ENCODE peak calls at places on chromosomes 6 and 20, in six cellular contexts. Z, A, R, V, X and L are unnamed samples. For H3K4me1, the result is how much of the 10 kb centered on the place peaks cover.

GRCh38 chr6:158803733-158804143 is 15.4 kb downstream of the EZR start:
- DNase-seq in Z (no peak), X (no peak), A (no peak), R (no peak), V (no peak), L (no peak)

GRCh38 chr6:80641591-80641990 is 535.1 kb downstream of the BCKDHB start:
- DNase-seq in Z (no peak), R (no peak), X (no peak), V (no peak), A (no peak), L (no peak)

GRCh38 chr6:53142810-53143209 is 5.8 kb downstream of the GCM1 start:
- DNase-seq in Z (no peak), X (no peak), V (no peak), A (no peak), R (no peak), L (no peak)

GRCh38 chr20:38649275-38649891 is 47.8 kb downstream of the ARHGAP40 start:
- DNase-seq in Z (no peak), A (no peak), V (no peak), R (no peak), X (no peak), L (no peak)

GRCh38 chr6:154606860-154607259 is 96.4 kb upstream of the CNKSR3 start:
- DNase-seq in Z (no peak), A (no peak), X (no peak), V (no peak), R (no peak), L (no peak)

GRCh38 chr6:1988843-1989242 is 256.6 kb downstream of the GMDS start:
- DNase-seq in R (no peak), X (no peak), V (no peak), Z (no peak), A (no peak), L (no peak)

GRCh38 chr6:14826456-14826855 is 419.4 kb upstream of the JARID2 start:
- DNase-seq in Z (no peak), X (no peak), V (peak), A (no peak), R (no peak), L (no peak)

GRCh38 chr20:57079016-57080005 is 187.1 kb downstream of the BMP7 start:
- DNase-seq in Z (no peak), X (no peak), R (no peak), A (no peak), V (no peak), L (no peak)

GRCh38 chr20:49276895-49277785 is 717 bp downstream of the ZNFX1 start:
- DNase-seq in X (peak), R (peak), Z (peak), V (peak), A (no peak), L (no peak)

GRCh38 chr6:140134224-140134623 is 759.8 kb upstream of the CITED2 start:
- DNase-seq in Z (no peak), X (no peak), V (no peak), A (no peak), R (no peak), L (no peak)

GRCh38 chr6:40779399-40779798 is 192.2 kb upstream of the LRFN2 start:
- DNase-seq in Z (no peak), A (no peak), V (no peak), R (no peak), X (no peak), L (no peak)

GRCh38 chr20:36040571-36040970 is 72.2 kb downstream of the CNBD2 start:
- DNase-seq in X (no peak), A (no peak), Z (no peak), R (no peak), V (no peak), L (no peak)

GRCh38 chr6:113595921-113596376 is 261.2 kb upstream of the MARCKS start:
- DNase-seq in R (no peak), A (no peak), Z (peak), X (peak), V (no peak), L (no peak)

GRCh38 chr6:16104624-16105023 is 24.3 kb upstream of the MYLIP start:
- DNase-seq in R (no peak), Z (no peak), A (no peak), X (no peak), V (no peak), L (no peak)

GRCh38 chr6:99619409-99619762 is 12.8 kb downstream of the PRDM13 start:
- DNase-seq in A (no peak), V (no peak), X (no peak), Z (no peak), R (no peak), L (no peak)

GRCh38 chr6:140344149-140344913 is 969.9 kb upstream of the CITED2 start:
- DNase-seq in V (no peak), Z (no peak), R (no peak), X (no peak), A (no peak), L (no peak)

GRCh38 chr6:75418233-75418632 is 75.4 kb downstream of the FILIP1 start:
- DNase-seq in A (no peak), R (no peak), X (no peak), Z (no peak), V (no peak), L (no peak)

GRCh38 chr6:7589221-7589620 is 777 bp upstream of the SNRNP48 start:
- DNase-seq in V (no peak), X (no peak), Z (no peak), A (no peak), R (no peak), L (no peak)

GRCh38 chr20:49281913-49282467 is 4.1 kb upstream of the ZNFX1 start:
- DNase-seq in A (no peak), Z (no peak), R (no peak), X (no peak), V (no peak), L (no peak)

GRCh38 chr6:167306401-167306998 is 15.4 kb downstream of the UNC93A start:
- DNase-seq in A (no peak), Z (no peak), R (no peak), V (no peak), X (no peak), L (no peak)

GRCh38 chr20:24862606-24863005 is 86.5 kb upstream of the CST7 start:
- DNase-seq in Z (no peak), X (no peak), V (no peak), A (no peak), R (no peak), L (peak)

GRCh38 chr20:14829897-14830296 is 492.5 kb upstream of the FLRT3 start:
- DNase-seq in Z (no peak), X (no peak), R (no peak), A (peak), V (no peak), L (no peak)

GRCh38 chr20:23244207-23244915 is 106.2 kb upstream of the NXT1 start:
- DNase-seq in R (no peak), V (no peak), Z (peak), X (no peak), A (no peak), L (peak)

GRCh38 chr6:138601128-138601527 is 101.8 kb upstream of the NHSL1 start:
- DNase-seq in A (no peak), R (no peak), X (no peak), Z (no peak), V (no peak), L (no peak)

GRCh38 chr6:39137235-39137634 is 22.2 kb upstream of the SAYSD1 start:
- DNase-seq in Z (peak), A (no peak), X (no peak), R (no peak), V (no peak), L (no peak)

GRCh38 chr20:33299111-33299603 is 16.1 kb downstream of the BPIFB1 start:
- DNase-seq in X (peak), Z (peak), A (no peak), R (peak), V (peak), L (no peak)

GRCh38 chr6:3337521-3338350 is 79.0 kb downstream of the PSMG4 start:
- DNase-seq in X (no peak), V (no peak), Z (no peak), A (no peak), R (no peak), L (no peak)

GRCh38 chr6:3341467-3341866 is 82.7 kb downstream of the PSMG4 start:
- DNase-seq in V (no peak), R (no peak), X (no peak), A (no peak), Z (no peak), L (no peak)

GRCh38 chr6:3343089-3343901 is 84.5 kb downstream of the PSMG4 start:
- DNase-seq in Z (no peak), R (no peak), V (no peak), A (no peak), X (no peak), L (no peak)

GRCh38 chr6:3340358-3340798 is 81.6 kb downstream of the PSMG4 start:
- DNase-seq in X (no peak), R (no peak), Z (no peak), A (no peak), V (no peak), L (no peak)

GRCh38 chr6:3340891-3341290 is 82.1 kb downstream of the PSMG4 start:
- DNase-seq in A (no peak), X (no peak), V (no peak), Z (no peak), R (no peak), L (no peak)
- H3K4me3 ChIP-seq in A (no peak), X (no peak), V (no peak), Z (no peak), R (no peak), L (no peak)

GRCh38 chr6:118591897-118592296 is 43.8 kb downstream of the PLN start:
- DNase-seq in R (no peak), X (no peak), V (no peak), A (no peak), Z (no peak), L (no peak)
- TF ChIP-seq POLR2A in R (no peak), X (no peak), V (no peak), A (no peak), Z (no peak), L (no peak)

DNA sequence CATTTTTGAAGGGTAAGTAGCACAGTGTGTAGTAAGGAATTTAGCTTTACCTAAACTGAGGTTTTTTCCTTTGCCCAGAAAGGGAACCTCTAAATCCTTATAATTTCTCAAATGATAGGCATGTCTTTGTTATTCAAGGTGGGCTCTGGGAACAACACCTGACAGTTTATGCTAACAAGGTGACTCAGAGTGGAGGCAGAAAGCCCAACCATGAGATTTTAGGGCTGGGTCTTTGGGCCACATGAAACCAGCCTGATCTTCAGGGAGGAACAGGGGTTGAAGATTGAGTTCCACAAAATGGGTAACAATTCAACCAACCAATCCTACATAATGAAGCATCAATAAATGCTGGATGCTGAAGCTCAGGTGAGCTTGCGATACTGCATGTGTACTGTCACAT is 46.6 kb downstream of the PRSS35 start:
- DNase-seq in V (no peak), A (no peak), X (no peak), R (no peak), Z (no peak), L (no peak)
- H3K4me1 ChIP-seq in V (under half), A (under half), X (under half), R (under half), Z (under half), L (under half)

DNA sequence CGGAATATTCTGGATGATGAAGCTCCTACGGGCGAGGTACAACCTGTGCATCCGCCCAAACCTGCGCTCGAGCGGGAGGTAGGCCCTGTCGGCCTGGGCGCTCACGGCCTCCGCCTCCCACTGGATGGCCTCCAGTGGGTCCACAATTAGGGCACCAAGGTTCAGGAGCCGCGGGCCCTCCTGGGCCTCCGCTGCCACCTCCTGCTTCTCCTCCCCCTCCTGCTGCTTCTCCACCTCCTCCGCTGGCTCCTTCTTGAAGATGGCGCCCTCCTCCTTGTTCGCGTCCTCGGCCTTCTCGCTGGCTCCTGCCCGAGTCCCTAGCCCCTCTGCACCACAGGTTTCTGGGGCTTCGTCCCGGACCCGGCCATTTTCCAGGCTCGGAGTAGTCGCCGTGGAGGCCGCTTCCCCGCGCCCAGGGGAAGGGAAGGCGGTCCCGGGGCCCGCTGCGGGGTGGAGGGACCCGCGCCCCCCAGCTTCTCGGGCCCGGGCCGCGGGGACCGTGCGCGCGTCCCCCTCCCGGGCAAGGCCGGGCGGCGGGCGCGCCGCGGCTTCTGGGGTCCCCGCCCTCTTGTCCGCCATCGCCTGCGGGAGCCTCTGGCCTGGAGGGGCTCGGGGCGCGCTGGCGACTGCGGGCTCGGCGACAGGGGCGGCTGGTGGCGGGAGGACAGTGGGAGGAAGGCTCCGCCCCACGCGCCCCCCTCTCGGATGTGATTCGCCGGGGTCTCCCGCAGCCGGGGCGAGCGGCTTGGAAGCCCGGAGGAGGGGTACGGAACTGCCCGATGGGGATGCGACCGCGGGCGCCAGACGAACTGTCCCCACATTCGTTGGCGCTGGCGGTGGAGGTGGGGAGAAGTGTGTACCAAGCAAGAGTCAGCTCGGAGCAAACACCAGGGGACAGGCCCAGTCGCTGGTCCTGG is 17.6 kb downstream of the PLAGL2 start:
- DNase-seq in X (peak), A (no peak), V (peak), Z (peak), R (no peak), L (no peak)
- H3K4me3 ChIP-seq in X (peak), A (peak), V (peak), Z (peak), R (peak), L (peak)

DNA sequence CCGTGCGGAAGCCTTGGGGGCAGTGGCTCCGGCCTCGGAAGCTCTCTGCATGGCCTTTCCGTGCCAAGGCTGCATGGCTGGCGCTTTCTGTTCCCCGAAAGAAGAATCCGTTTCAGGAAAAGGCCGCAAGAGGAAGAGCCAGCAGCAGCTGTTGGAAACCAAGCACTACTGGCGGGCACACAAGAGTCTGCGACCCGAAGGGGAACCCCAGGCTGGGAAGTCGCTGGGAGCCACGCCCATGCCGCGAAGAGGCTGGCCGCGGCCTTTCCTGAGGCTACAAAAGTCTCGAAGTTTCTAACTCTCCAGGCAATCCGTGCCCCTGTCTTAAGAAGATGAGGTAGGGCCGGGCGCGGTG is at the start of gene CGAS:
- DNase-seq in X (peak), R (peak), Z (peak), V (no peak), A (no peak), L (peak)
- TF ChIP-seq POLR2A in X (no peak), R (peak), Z (peak), V (peak), A (peak), L (peak)

GRCh38 chr6:36126121-36126520 is 4.2 kb upstream of the MAPK13 start:
- DNase-seq in Z (no peak), A (no peak), X (no peak), R (no peak), V (no peak), L (no peak)

GRCh38 chr6:36124881-36125280 is 5.4 kb upstream of the MAPK13 start:
- DNase-seq in V (no peak), X (no peak), R (no peak), A (no peak), Z (no peak), L (no peak)

GRCh38 chr6:36126553-36127458 is 3.5 kb upstream of the MAPK13 start:
- DNase-seq in X (no peak), R (no peak), A (no peak), V (no peak), Z (no peak), L (no peak)

GRCh38 chr6:36127462-36128016 is 2.8 kb upstream of the MAPK13 start:
- DNase-seq in V (no peak), Z (peak), R (no peak), A (no peak), X (no peak), L (no peak)

DNA sequence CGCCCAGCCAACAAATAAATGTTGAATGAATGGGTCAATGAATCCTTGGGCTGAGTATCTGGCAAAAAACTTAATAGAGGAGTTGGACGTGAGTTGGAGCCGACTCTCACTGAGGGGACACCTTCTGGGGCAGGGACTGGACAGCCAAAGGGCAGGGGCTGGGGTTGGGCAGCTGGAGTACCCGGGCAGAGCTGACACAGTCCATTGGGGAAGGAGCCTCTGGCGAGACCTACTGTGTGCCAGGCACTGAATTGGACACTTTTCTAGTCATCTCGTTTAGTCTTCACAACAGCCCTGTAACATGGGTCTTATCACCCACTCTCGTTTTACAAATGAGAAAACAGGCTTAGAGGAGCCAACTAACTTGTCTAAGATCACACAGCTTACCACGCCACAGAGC is 4.7 kb upstream of the MAPK13 start:
- DNase-seq in V (no peak), A (no peak), X (no peak), Z (no peak), R (no peak), L (no peak)
- H3K4me1 ChIP-seq in V (under half), A (under half), X (under half), Z (under half), R (under half), L (under half)

GRCh38 chr20:63472159-63472811 is at the start of gene KCNQ2:
- DNase-seq in V (no peak), X (no peak), R (no peak), A (no peak), Z (no peak), L (no peak)
- H3K4me3 ChIP-seq in V (no peak), X (no peak), R (no peak), A (no peak), Z (peak), L (peak)

DNA sequence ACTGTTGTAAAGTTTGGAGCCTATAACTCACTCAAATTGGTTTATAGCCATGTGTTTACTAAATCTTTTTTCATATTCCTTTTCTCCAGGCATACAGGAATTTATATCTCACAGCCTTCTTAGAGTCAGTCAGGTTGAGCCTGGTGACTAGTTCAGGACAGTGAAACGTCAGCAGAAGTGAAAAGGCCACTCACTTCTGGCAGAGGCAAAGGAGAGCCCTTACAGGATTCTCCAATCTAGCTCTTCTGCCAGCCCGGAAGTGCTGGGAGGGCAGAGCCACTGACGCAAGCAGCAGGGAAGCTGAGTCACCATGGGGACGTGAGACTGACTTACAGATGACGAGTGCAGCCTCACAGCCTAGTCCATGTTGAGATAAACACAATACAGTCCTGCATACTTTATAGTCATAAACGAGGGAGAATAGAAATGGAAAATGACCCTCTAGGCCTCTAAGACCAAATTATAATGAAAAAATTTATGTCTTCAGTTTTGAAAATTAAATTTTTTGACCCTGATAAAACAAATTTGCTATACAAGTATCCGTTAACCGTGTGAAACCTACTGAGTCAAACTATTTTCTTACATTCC is 1.3 kb downstream of the PXT1 start:
- DNase-seq in X (peak), V (peak), A (peak), Z (peak), R (peak), L (peak)
- TF ChIP-seq POLR2A in X (peak), V (peak), A (peak), Z (peak), R (peak), L (no peak)

GRCh38 chr6:24924956-24925355 is 10.8 kb downstream of the RIPOR2 start:
- DNase-seq in R (no peak), X (no peak), A (no peak), V (no peak), Z (no peak), L (peak)

GRCh38 chr6:24925661-24926060 is 10.1 kb downstream of the RIPOR2 start:
- DNase-seq in R (no peak), A (no peak), V (no peak), Z (no peak), X (no peak), L (no peak)

GRCh38 chr6:24926639-24927038 is 9.1 kb downstream of the RIPOR2 start:
- DNase-seq in V (no peak), Z (no peak), X (no peak), A (no peak), R (no peak), L (peak)

GRCh38 chr6:24927234-24927955 is 8.4 kb downstream of the RIPOR2 start:
- DNase-seq in Z (no peak), R (no peak), A (no peak), X (no peak), V (no peak), L (no peak)

GRCh38 chr6:24926192-24926591 is 9.6 kb downstream of the RIPOR2 start:
- DNase-seq in X (no peak), A (no peak), R (no peak), V (no peak), Z (no peak), L (peak)
- H3K4me1 ChIP-seq in X (under half), A (half or more), R (under half), V (under half), Z (under half), L (under half)

DNA sequence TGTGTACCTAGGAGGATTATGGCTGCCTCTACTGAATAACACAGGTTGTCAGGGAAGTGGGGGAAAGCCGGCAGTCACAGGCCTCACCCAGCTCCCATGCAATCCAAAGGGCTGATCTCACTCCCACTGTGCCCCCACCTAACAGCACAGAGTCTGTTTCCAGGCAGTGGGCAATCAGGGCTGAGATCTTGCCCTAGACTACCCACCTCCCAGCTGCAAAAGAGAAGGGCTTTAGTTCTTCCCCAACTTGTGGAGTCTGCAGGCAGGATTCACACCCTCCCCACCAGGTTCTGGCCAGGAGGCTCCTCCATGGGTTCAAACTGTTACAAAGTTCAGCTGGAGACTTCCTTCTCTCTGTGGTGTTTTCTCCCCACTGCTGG is 66.0 kb upstream of the OLIG3 start:
- DNase-seq in A (no peak), X (no peak), R (no peak), Z (no peak), V (no peak), L (no peak)
- H3K4me3 ChIP-seq in A (no peak), X (no peak), R (no peak), Z (no peak), V (no peak), L (no peak)